ENCODE peak calls at places on chromosomes 3 and 15, in six cellular contexts. K is neural progenitor cell; O is CD8-positive, alpha-beta T cell; S is Peyer's patch; Z is CD4-positive, alpha-beta memory T cell; D is small intestine. C is an unnamed sample.

GRCh38 chr15:64686130-64686735 is 89.2 kb downstream of the RBPMS2 start:
- DNase-seq in K (peak; percentile 73), O (no peak), S (no peak), Z (no peak), D (peak; percentile 56), C (peak; percentile 30)

GRCh38 chr15:39153718-39154117 is 427.2 kb upstream of the THBS1 start:
- DNase-seq in K (no peak), O (no peak), S (no peak), Z (no peak), D (peak; percentile 67), C (no peak)

GRCh38 chr3:14319654-14320182 is 82.7 kb upstream of the SLC6A6 start:
- DNase-seq in K (peak; percentile 76), O (no peak), S (peak; percentile 47), Z (no peak), D (peak; percentile 92), C (peak; percentile 72)

GRCh38 chr15:40314723-40315276 is 7.1 kb upstream of the PLCB2 start:
- DNase-seq in K (no peak), O (no peak), S (no peak), Z (no peak), D (no peak), C (no peak)

GRCh38 chr15:89378699-89379422 is 44.2 kb upstream of the POLG start:
- DNase-seq in K (peak; percentile 37), O (no peak), S (no peak), Z (no peak), D (no peak), C (peak; percentile 3)

GRCh38 chr3:175495331-175495730 is 636.2 kb downstream of the NAALADL2 start:
- DNase-seq in K (no peak), O (no peak), S (no peak), Z (no peak), D (no peak), C (no peak)

GRCh38 chr15:82313446-82313845 is 35.8 kb downstream of the GOLGA6L10 start:
- DNase-seq in K (no peak), O (no peak), S (no peak), Z (no peak), D (no peak), C (no peak)

GRCh38 chr15:67850995-67851535 is 11.2 kb upstream of the RNU6-1 start:
- DNase-seq in K (no peak), O (no peak), S (no peak), Z (no peak), D (no peak), C (no peak)

GRCh38 chr15:57031605-57032004 is 113.2 kb downstream of the TCF12 start:
- DNase-seq in K (no peak), O (no peak), S (no peak), Z (no peak), D (no peak), C (no peak)

GRCh38 chr3:102514241-102514640 is 79.4 kb downstream of the ZPLD1 start:
- DNase-seq in K (no peak), O (no peak), S (no peak), Z (no peak), D (no peak), C (no peak)

GRCh38 chr15:96924570-96924969 is 594.1 kb downstream of the NR2F2 start:
- DNase-seq in K (no peak), O (no peak), S (no peak), Z (no peak), D (no peak), C (no peak)

GRCh38 chr15:59237119-59237853 is 30.6 kb downstream of the LDHAL6B start:
- DNase-seq in K (no peak), O (no peak), S (no peak), Z (no peak), D (no peak), C (no peak)

GRCh38 chr15:101067660-101068522 is 148.7 kb downstream of the LRRK1 start:
- DNase-seq in K (no peak), O (no peak), S (no peak), Z (no peak), D (no peak), C (no peak)

GRCh38 chr3:69999191-70000027 is at the start of gene SAMMSON:
- DNase-seq in K (no peak), O (no peak), S (no peak), Z (peak; percentile 27), D (no peak), C (no peak)

GRCh38 chr15:57286446-57287127 is 89.7 kb upstream of the CGNL1 start:
- DNase-seq in K (peak; percentile 52), O (no peak), S (no peak), Z (no peak), D (no peak), C (no peak)

GRCh38 chr3:67113802-67114407 is 115.8 kb downstream of the KBTBD8 start:
- DNase-seq in K (peak; percentile 92), O (peak; percentile 58), S (peak; percentile 74), Z (peak; percentile 74), D (peak; percentile 81), C (peak; percentile 85)

GRCh38 chr3:10625307-10625706 is 119.9 kb upstream of the ATP2B2 start:
- DNase-seq in K (peak; percentile 53), O (no peak), S (no peak), Z (no peak), D (no peak), C (no peak)

GRCh38 chr3:49015072-49015471 is 3.3 kb downstream of the DALRD3 start:
- DNase-seq in K (no peak), O (no peak), S (no peak), Z (no peak), D (no peak), C (no peak)

GRCh38 chr3:49012441-49013017 is 5.3 kb downstream of the WDR6 start:
- DNase-seq in K (no peak), O (no peak), S (no peak), Z (peak; percentile 7), D (no peak), C (no peak)

GRCh38 chr3:49015765-49016164 is 2.6 kb downstream of the DALRD3 start:
- DNase-seq in K (no peak), O (no peak), S (no peak), Z (no peak), D (no peak), C (no peak)

GRCh38 chr3:49013113-49013737 is 5.2 kb downstream of the DALRD3 start:
- DNase-seq in K (no peak), O (no peak), S (no peak), Z (peak; percentile 15), D (no peak), C (no peak)

DNA sequence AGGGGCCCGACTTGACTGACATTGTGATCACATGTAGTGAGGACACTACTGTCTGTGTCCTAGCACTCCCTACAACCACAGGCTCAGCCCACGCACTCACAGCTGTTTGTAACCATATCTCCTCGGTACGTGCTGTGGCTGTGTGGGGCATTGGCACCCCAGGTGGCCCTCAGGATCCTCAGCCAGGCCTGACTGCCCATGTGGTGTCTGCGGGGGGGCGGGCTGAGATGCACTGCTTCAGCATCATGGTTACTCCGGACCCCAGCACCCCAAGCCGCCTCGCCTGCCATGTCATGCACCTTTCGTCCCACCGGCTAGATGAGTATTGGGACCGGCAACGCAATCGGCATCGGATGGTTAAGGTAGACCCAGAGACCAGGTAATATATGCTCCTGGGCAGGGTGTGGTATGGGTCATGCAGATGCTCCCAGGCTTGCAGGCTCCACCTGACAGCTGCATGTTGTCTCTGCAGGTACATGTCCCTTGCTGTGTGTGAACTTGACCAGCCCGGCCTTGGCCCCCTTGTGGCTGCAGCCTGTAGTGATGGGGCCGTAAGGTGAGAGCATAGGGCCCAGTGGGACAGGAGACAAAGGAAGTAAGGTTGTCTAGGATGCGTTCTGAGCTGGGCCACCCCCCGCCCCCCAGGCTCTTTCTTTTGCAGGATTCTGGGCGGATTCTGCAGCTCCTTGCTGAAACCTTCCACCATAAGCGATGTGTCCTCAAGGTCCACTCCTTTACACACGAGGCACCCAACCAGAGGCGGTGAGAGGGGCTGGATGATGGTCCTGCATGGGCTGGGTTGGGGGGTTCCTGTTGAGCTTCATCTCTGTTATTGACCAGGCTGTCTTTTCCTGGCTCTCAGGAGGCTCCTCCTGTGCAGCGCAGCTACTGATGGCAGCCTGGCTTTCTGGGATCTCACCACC is 4.4 kb downstream of the DALRD3 start:
- DNase-seq in K (no peak), O (no peak), S (peak; percentile 77), Z (peak; percentile 59), D (peak; percentile 69), C (peak; percentile 77)
- H3K27ac ChIP-seq in K (no peak overlapping the region), O (no peak overlapping the region), S (no peak overlapping the region), Z (no peak overlapping the region), D (no peak overlapping the region), C (no peak overlapping the region)

GRCh38 chr3:113556556-113557335 is 24.4 kb downstream of the SIDT1 start:
- DNase-seq in K (no peak), O (no peak), S (no peak), Z (no peak), D (no peak), C (peak; percentile 60)

GRCh38 chr3:113557374-113557773 is 25.0 kb downstream of the SIDT1 start:
- DNase-seq in K (no peak), O (no peak), S (no peak), Z (no peak), D (no peak), C (no peak)

GRCh38 chr3:113560265-113560664 is 27.9 kb downstream of the SIDT1 start:
- DNase-seq in K (no peak), O (no peak), S (no peak), Z (no peak), D (no peak), C (no peak)

GRCh38 chr3:113560845-113561623 is 28.7 kb downstream of the SIDT1 start:
- DNase-seq in K (no peak), O (no peak), S (no peak), Z (no peak), D (no peak), C (no peak)

GRCh38 chr3:113559011-113559410 is 26.7 kb downstream of the SIDT1 start:
- DNase-seq in K (no peak), O (no peak), S (no peak), Z (no peak), D (no peak), C (no peak)
- H3K9me3 ChIP-seq in K (no peaks in the 10 kb centered on the region), O (no peaks in the 10 kb centered on the region), S (no peaks in the 10 kb centered on the region), Z (no peaks in the 10 kb centered on the region), D (no peaks in the 10 kb centered on the region), C (no peaks in the 10 kb centered on the region)

DNA sequence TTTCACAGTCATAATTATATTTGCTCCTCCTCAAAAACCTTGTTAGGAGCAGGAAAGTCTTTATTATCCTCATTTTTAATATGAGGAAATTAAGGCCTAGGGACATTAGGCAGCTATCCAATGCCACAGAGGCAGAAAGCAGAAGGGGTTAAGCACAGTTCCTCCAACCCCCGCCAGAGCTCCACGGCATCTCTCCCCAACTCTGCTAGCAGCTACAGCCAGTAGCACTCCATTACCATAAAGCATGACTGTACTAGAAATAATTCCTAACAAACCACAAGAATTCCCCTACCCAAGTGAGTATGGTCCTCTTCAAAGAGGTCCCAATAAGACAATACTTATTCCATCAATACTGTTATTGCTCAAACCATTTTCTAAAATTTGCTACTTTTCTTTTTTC is 9.8 kb downstream of the HEG1 start:
- DNase-seq in K (no peak), O (no peak), S (no peak), Z (no peak), D (no peak), C (no peak)
- H3K27ac ChIP-seq in K (no peak overlapping the region), O (no peak overlapping the region), S (no peak overlapping the region), Z (no peak overlapping the region), D (no peak overlapping the region), C (peak overlapping the region; percentile 19)

DNA sequence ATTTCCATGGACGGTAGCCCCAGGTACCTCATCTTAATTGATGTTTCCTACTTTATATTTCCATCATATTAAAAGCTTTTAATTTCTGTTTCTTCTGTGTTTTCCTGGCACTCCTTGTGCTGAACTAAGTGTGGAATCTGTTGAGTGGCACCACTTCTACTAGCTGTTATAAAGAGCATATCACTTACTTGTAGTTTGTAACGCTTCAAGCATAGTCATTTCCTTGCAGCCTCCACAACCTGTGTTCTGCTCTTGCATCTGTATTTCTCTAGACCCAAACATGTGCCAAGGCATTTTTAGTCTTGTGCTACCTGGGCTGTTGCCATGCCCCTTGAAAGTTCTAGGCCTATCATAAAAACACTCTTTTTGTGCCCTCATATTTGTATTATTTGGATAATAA is 16.0 kb downstream of the ZNF654 start:
- DNase-seq in K (no peak), O (no peak), S (no peak), Z (no peak), D (no peak), C (no peak)
- H3K9me3 ChIP-seq in K (no peaks in the 10 kb centered on the region), O (no peaks in the 10 kb centered on the region), S (no peaks in the 10 kb centered on the region), Z (no peaks in the 10 kb centered on the region), D (no peaks in the 10 kb centered on the region), C (no peaks in the 10 kb centered on the region)

C was measured in WERI-Rb-1.